ENCODE peak calls at places on chromosomes 3 and 15, in eight cellular contexts. One of them, this sample, is unnamed.

GRCh38 chr3:9153763-9154601 is 95.5 kb downstream of the SRGAP3 start:
- DNase-seq in GM13977: no peak
- DNase-seq in foreskin fibroblast: peak
- DNase-seq in coronary artery: no peak
- DNase-seq in thoracic aorta: peak
- DNase-seq in DND-41: no peak
- DNase-seq in endothelial cell: no peak
- DNase-seq in tibial artery: peak
- DNase-seq in this sample: no peak

GRCh38 chr3:170811515-170811914 is 58.5 kb downstream of the RPL22L1 start:
- DNase-seq in foreskin fibroblast: peak
- DNase-seq in endothelial cell: no peak
- DNase-seq in thoracic aorta: no peak
- DNase-seq in tibial artery: no peak
- DNase-seq in GM13977: no peak
- DNase-seq in coronary artery: no peak
- DNase-seq in DND-41: no peak
- DNase-seq in this sample: no peak

GRCh38 chr3:86990734-86991481 is at the start of gene VGLL3:
- DNase-seq in endothelial cell: peak
- DNase-seq in thoracic aorta: peak
- DNase-seq in DND-41: no peak
- DNase-seq in foreskin fibroblast: peak
- DNase-seq in tibial artery: peak
- DNase-seq in GM13977: peak
- DNase-seq in coronary artery: peak
- DNase-seq in this sample: peak

GRCh38 chr3:113890256-113890900 is 51.8 kb downstream of the GRAMD1C start:
- DNase-seq in endothelial cell: no peak
- DNase-seq in DND-41: no peak
- DNase-seq in thoracic aorta: no peak
- DNase-seq in GM13977: no peak
- DNase-seq in foreskin fibroblast: no peak
- DNase-seq in coronary artery: no peak
- DNase-seq in tibial artery: no peak
- DNase-seq in this sample: no peak

GRCh38 chr3:105137911-105138310 is 228.8 kb upstream of the ALCAM start:
- DNase-seq in thoracic aorta: no peak
- DNase-seq in GM13977: no peak
- DNase-seq in tibial artery: no peak
- DNase-seq in foreskin fibroblast: no peak
- DNase-seq in endothelial cell: no peak
- DNase-seq in DND-41: no peak
- DNase-seq in coronary artery: no peak
- DNase-seq in this sample: no peak

GRCh38 chr15:93082861-93083260 is 6.2 kb downstream of the RGMA start:
- DNase-seq in foreskin fibroblast: no peak
- DNase-seq in endothelial cell: no peak
- DNase-seq in coronary artery: no peak
- DNase-seq in thoracic aorta: no peak
- DNase-seq in tibial artery: peak
- DNase-seq in GM13977: no peak
- DNase-seq in DND-41: no peak
- DNase-seq in this sample: no peak

GRCh38 chr15:53976844-53977392 is 1.3 kb upstream of the UNC13C start:
- DNase-seq in foreskin fibroblast: no peak
- DNase-seq in GM13977: no peak
- DNase-seq in coronary artery: no peak
- DNase-seq in DND-41: no peak
- DNase-seq in tibial artery: peak
- DNase-seq in thoracic aorta: no peak
- DNase-seq in endothelial cell: peak
- DNase-seq in this sample: no peak

GRCh38 chr15:81516461-81516860 is 142.4 kb upstream of the TMC3 start:
- DNase-seq in foreskin fibroblast: peak
- DNase-seq in DND-41: no peak
- DNase-seq in coronary artery: no peak
- DNase-seq in thoracic aorta: no peak
- DNase-seq in endothelial cell: no peak
- DNase-seq in tibial artery: no peak
- DNase-seq in GM13977: no peak
- DNase-seq in this sample: no peak

GRCh38 chr3:150348500-150348899 is 59.6 kb upstream of the TSC22D2 start:
- DNase-seq in foreskin fibroblast: peak
- DNase-seq in tibial artery: no peak
- DNase-seq in DND-41: no peak
- DNase-seq in endothelial cell: no peak
- DNase-seq in thoracic aorta: no peak
- DNase-seq in GM13977: no peak
- DNase-seq in coronary artery: peak
- DNase-seq in this sample: no peak

GRCh38 chr3:120448707-120449650 is 1.8 kb downstream of the FSTL1 start:
- DNase-seq in thoracic aorta: no peak
- DNase-seq in endothelial cell: peak
- DNase-seq in foreskin fibroblast: peak
- DNase-seq in DND-41: no peak
- DNase-seq in tibial artery: no peak
- DNase-seq in coronary artery: peak
- DNase-seq in GM13977: no peak
- DNase-seq in this sample: no peak

GRCh38 chr3:104018541-104018940 is 1348.2 kb upstream of the ALCAM start:
- DNase-seq in foreskin fibroblast: no peak
- DNase-seq in endothelial cell: no peak
- DNase-seq in coronary artery: no peak
- DNase-seq in GM13977: no peak
- DNase-seq in tibial artery: no peak
- DNase-seq in thoracic aorta: no peak
- DNase-seq in DND-41: no peak
- DNase-seq in this sample: no peak

GRCh38 chr3:89699771-89700170 is 592.4 kb downstream of the EPHA3 start:
- DNase-seq in GM13977: no peak
- DNase-seq in coronary artery: no peak
- DNase-seq in endothelial cell: no peak
- DNase-seq in tibial artery: no peak
- DNase-seq in thoracic aorta: no peak
- DNase-seq in DND-41: no peak
- DNase-seq in foreskin fibroblast: no peak
- DNase-seq in this sample: no peak
- TF ChIP-seq CTCF in GM13977: no peak
- TF ChIP-seq CTCF in coronary artery: no peak
- TF ChIP-seq CTCF in endothelial cell: no peak
- TF ChIP-seq CTCF in tibial artery: no peak
- TF ChIP-seq CTCF in thoracic aorta: no peak
- TF ChIP-seq CTCF in DND-41: no peak
- TF ChIP-seq CTCF in foreskin fibroblast: no peak
- TF ChIP-seq CTCF in this sample: no peak

GRCh38 chr3:13200951-13201350 is 127.7 kb upstream of the IQSEC1 start:
- DNase-seq in tibial artery: no peak
- DNase-seq in thoracic aorta: no peak
- DNase-seq in endothelial cell: peak
- DNase-seq in DND-41: peak
- DNase-seq in coronary artery: no peak
- DNase-seq in foreskin fibroblast: no peak
- DNase-seq in GM13977: no peak
- DNase-seq in this sample: no peak
- TF ChIP-seq CTCF in tibial artery: no peak
- TF ChIP-seq CTCF in thoracic aorta: no peak
- TF ChIP-seq CTCF in endothelial cell: no peak
- TF ChIP-seq CTCF in DND-41: peak
- TF ChIP-seq CTCF in coronary artery: no peak
- TF ChIP-seq CTCF in foreskin fibroblast: no peak
- TF ChIP-seq CTCF in GM13977: peak
- TF ChIP-seq CTCF in this sample: no peak

GRCh38 chr15:47717036-47717611 is at the start of gene SEMA6D:
- DNase-seq in DND-41: no peak
- DNase-seq in coronary artery: peak
- DNase-seq in tibial artery: peak
- DNase-seq in foreskin fibroblast: peak
- DNase-seq in endothelial cell: peak
- DNase-seq in GM13977: peak
- DNase-seq in thoracic aorta: no peak
- DNase-seq in this sample: peak
- TF ChIP-seq CTCF in DND-41: no peak
- TF ChIP-seq CTCF in coronary artery: peak
- TF ChIP-seq CTCF in tibial artery: peak
- TF ChIP-seq CTCF in foreskin fibroblast: peak
- TF ChIP-seq CTCF in endothelial cell: peak
- TF ChIP-seq CTCF in GM13977: no peak
- TF ChIP-seq CTCF in thoracic aorta: peak
- TF ChIP-seq CTCF in this sample: peak

GRCh38 chr3:168467085-168467714 is 371.5 kb upstream of the GOLIM4 start:
- DNase-seq in endothelial cell: peak
- DNase-seq in foreskin fibroblast: peak
- DNase-seq in thoracic aorta: no peak
- DNase-seq in coronary artery: no peak
- DNase-seq in DND-41: no peak
- DNase-seq in GM13977: peak
- DNase-seq in tibial artery: no peak
- DNase-seq in this sample: peak
- TF ChIP-seq CTCF in endothelial cell: no peak
- TF ChIP-seq CTCF in foreskin fibroblast: peak
- TF ChIP-seq CTCF in thoracic aorta: no peak
- TF ChIP-seq CTCF in coronary artery: no peak
- TF ChIP-seq CTCF in DND-41: no peak
- TF ChIP-seq CTCF in GM13977: peak
- TF ChIP-seq CTCF in tibial artery: no peak
- TF ChIP-seq CTCF in this sample: peak

DNA sequence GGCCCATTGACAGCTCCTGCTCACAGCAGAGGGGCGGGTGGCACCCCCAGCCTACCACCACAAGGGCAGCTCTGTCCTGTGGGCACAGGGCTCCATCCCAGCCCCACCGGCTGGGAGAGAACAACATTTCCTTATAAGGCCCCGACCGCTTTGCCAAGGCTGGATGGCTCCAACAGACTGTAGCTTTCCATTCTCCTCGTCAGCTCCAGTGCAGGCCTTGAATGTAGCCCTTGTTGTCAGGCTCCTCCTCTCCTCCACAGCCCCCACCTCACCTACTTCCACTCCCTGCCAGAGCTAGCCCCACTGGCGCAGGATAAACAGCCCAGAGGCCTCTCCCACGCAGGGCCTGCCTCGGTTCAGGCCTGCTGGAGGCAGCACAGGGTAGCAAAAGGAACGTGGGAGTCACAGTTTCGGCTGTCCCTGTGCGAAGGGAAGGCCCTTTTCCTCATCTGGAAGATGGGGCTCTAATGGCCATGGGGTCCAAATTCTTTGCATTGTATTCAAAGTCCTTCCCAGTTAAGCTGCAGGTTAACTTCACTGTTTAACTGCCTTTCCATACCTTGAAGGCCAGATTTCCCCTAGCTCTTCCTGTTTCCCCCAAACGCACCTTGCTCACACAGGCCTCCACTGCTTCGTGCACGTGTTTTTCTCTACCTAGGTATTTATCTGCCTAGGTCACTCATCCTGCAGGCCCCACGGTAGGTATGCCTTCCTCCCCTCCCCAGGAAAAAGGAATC is 101.6 kb upstream of the LPP start:
- DNase-seq in DND-41: peak
- DNase-seq in thoracic aorta: peak
- DNase-seq in foreskin fibroblast: no peak
- DNase-seq in coronary artery: peak
- DNase-seq in endothelial cell: peak
- DNase-seq in GM13977: no peak
- DNase-seq in tibial artery: peak
- DNase-seq in this sample: no peak
- TF ChIP-seq CTCF in DND-41: peak
- TF ChIP-seq CTCF in thoracic aorta: peak
- TF ChIP-seq CTCF in foreskin fibroblast: no peak
- TF ChIP-seq CTCF in coronary artery: peak
- TF ChIP-seq CTCF in endothelial cell: no peak
- TF ChIP-seq CTCF in GM13977: no peak
- TF ChIP-seq CTCF in tibial artery: peak
- TF ChIP-seq CTCF in this sample: peak

GRCh38 chr3:72919520-72919919 is 31.7 kb downstream of the GXYLT2 start:
- DNase-seq in thoracic aorta: no peak
- DNase-seq in tibial artery: no peak
- DNase-seq in coronary artery: no peak
- DNase-seq in DND-41: no peak
- DNase-seq in endothelial cell: no peak
- DNase-seq in GM13977: no peak
- DNase-seq in foreskin fibroblast: no peak
- DNase-seq in this sample: no peak

GRCh38 chr3:72924055-72924454 is 36.2 kb downstream of the GXYLT2 start:
- DNase-seq in GM13977: no peak
- DNase-seq in coronary artery: no peak
- DNase-seq in endothelial cell: no peak
- DNase-seq in thoracic aorta: no peak
- DNase-seq in DND-41: peak
- DNase-seq in foreskin fibroblast: no peak
- DNase-seq in tibial artery: no peak
- DNase-seq in this sample: no peak
- TF ChIP-seq CTCF in GM13977: no peak
- TF ChIP-seq CTCF in coronary artery: no peak
- TF ChIP-seq CTCF in endothelial cell: no peak
- TF ChIP-seq CTCF in thoracic aorta: no peak
- TF ChIP-seq CTCF in DND-41: peak
- TF ChIP-seq CTCF in foreskin fibroblast: peak
- TF ChIP-seq CTCF in tibial artery: no peak
- TF ChIP-seq CTCF in this sample: no peak

GRCh38 chr15:70055601-70056051 is 42.1 kb downstream of the TLE3 start:
- DNase-seq in coronary artery: no peak
- DNase-seq in GM13977: no peak
- DNase-seq in tibial artery: peak
- DNase-seq in foreskin fibroblast: no peak
- DNase-seq in endothelial cell: no peak
- DNase-seq in DND-41: no peak
- DNase-seq in thoracic aorta: no peak
- DNase-seq in this sample: no peak
- TF ChIP-seq CTCF in coronary artery: no peak
- TF ChIP-seq CTCF in GM13977: no peak
- TF ChIP-seq CTCF in tibial artery: no peak
- TF ChIP-seq CTCF in foreskin fibroblast: no peak
- TF ChIP-seq CTCF in endothelial cell: no peak
- TF ChIP-seq CTCF in DND-41: no peak
- TF ChIP-seq CTCF in thoracic aorta: no peak
- TF ChIP-seq CTCF in this sample: no peak

This sample was measured in GM13976.